ENCODE peak calls at places on chromosome 1, in five cellular contexts. One of them, this sample, is unnamed.

GRCh38 chr1:18807334-18808063 is 52.0 kb downstream of the TAS1R2 start:
- DNase-seq in kidney epithelial cell: no peak
- DNase-seq in psoas muscle: no peak
- DNase-seq in GM12865: no peak
- DNase-seq in SK-N-SH: no peak
- DNase-seq in this sample: no peak

GRCh38 chr1:47557086-47557866 is 119.4 kb downstream of the FOXD2 start:
- DNase-seq in psoas muscle: no peak
- DNase-seq in kidney epithelial cell: no peak
- DNase-seq in SK-N-SH: no peak
- DNase-seq in GM12865: no peak
- DNase-seq in this sample: no peak

GRCh38 chr1:25503551-25504426 is 39.6 kb upstream of the LDLRAP1 start:
- DNase-seq in kidney epithelial cell: no peak
- DNase-seq in SK-N-SH: peak
- DNase-seq in psoas muscle: peak
- DNase-seq in GM12865: peak
- DNase-seq in this sample: no peak

GRCh38 chr1:218763538-218763937 is 410.1 kb upstream of the LYPLAL1 start:
- DNase-seq in psoas muscle: no peak
- DNase-seq in kidney epithelial cell: no peak
- DNase-seq in SK-N-SH: no peak
- DNase-seq in GM12865: no peak
- DNase-seq in this sample: no peak

GRCh38 chr1:235972316-235973090 is 92.4 kb downstream of the NID1 start:
- DNase-seq in SK-N-SH: peak
- DNase-seq in GM12865: peak
- DNase-seq in psoas muscle: no peak
- DNase-seq in kidney epithelial cell: no peak
- DNase-seq in this sample: no peak

GRCh38 chr1:228778466-228778865 is 43.2 kb downstream of the RHOU start:
- DNase-seq in kidney epithelial cell: no peak
- DNase-seq in SK-N-SH: no peak
- DNase-seq in GM12865: no peak
- DNase-seq in psoas muscle: no peak
- DNase-seq in this sample: no peak

GRCh38 chr1:28915036-28915895 is 897 bp downstream of the EPB41 start:
- DNase-seq in psoas muscle: no peak
- DNase-seq in kidney epithelial cell: no peak
- DNase-seq in GM12865: peak
- DNase-seq in SK-N-SH: peak
- DNase-seq in this sample: no peak

GRCh38 chr1:78570539-78570938 is 49.7 kb upstream of the IFI44L start:
- DNase-seq in SK-N-SH: peak
- DNase-seq in GM12865: peak
- DNase-seq in psoas muscle: no peak
- DNase-seq in kidney epithelial cell: no peak
- DNase-seq in this sample: no peak

GRCh38 chr1:110756506-110756905 is 81.8 kb upstream of the KCNA3 start:
- DNase-seq in kidney epithelial cell: no peak
- DNase-seq in SK-N-SH: no peak
- DNase-seq in GM12865: no peak
- DNase-seq in psoas muscle: peak
- DNase-seq in this sample: no peak

GRCh38 chr1:155173478-155174333 is at the start of gene TRIM46:
- DNase-seq in GM12865: peak
- DNase-seq in psoas muscle: peak
- DNase-seq in SK-N-SH: peak
- DNase-seq in kidney epithelial cell: no peak
- DNase-seq in this sample: no peak

GRCh38 chr1:45015683-45016082 is 3.6 kb downstream of the UROD start:
- DNase-seq in kidney epithelial cell: no peak
- DNase-seq in psoas muscle: no peak
- DNase-seq in SK-N-SH: no peak
- DNase-seq in GM12865: no peak
- DNase-seq in this sample: no peak

GRCh38 chr1:207284209-207284892 is 37.1 kb upstream of the CD55 start:
- DNase-seq in psoas muscle: no peak
- DNase-seq in SK-N-SH: no peak
- DNase-seq in GM12865: peak
- DNase-seq in kidney epithelial cell: no peak
- DNase-seq in this sample: no peak

GRCh38 chr1:23524716-23525401 is 6.2 kb downstream of the E2F2 start:
- DNase-seq in GM12865: peak
- DNase-seq in psoas muscle: no peak
- DNase-seq in SK-N-SH: peak
- DNase-seq in kidney epithelial cell: no peak
- DNase-seq in this sample: no peak

GRCh38 chr1:207893737-207894582 is 17.0 kb downstream of the CD34 start:
- DNase-seq in psoas muscle: no peak
- DNase-seq in GM12865: no peak
- DNase-seq in SK-N-SH: no peak
- DNase-seq in kidney epithelial cell: no peak
- DNase-seq in this sample: no peak

GRCh38 chr1:2231667-2232254 is 3.6 kb downstream of the SKI start:
- DNase-seq in GM12865: no peak
- DNase-seq in psoas muscle: peak
- DNase-seq in SK-N-SH: peak
- DNase-seq in kidney epithelial cell: no peak
- DNase-seq in this sample: no peak

GRCh38 chr1:85189120-85189519 is 11.7 kb downstream of the SYDE2 start:
- DNase-seq in GM12865: peak
- DNase-seq in kidney epithelial cell: no peak
- DNase-seq in psoas muscle: no peak
- DNase-seq in SK-N-SH: no peak
- DNase-seq in this sample: no peak

GRCh38 chr1:226425431-226426031 is 17.6 kb upstream of the PARP1 start:
- DNase-seq in SK-N-SH: no peak
- DNase-seq in GM12865: peak
- DNase-seq in kidney epithelial cell: no peak
- DNase-seq in psoas muscle: no peak
- DNase-seq in this sample: no peak

DNA sequence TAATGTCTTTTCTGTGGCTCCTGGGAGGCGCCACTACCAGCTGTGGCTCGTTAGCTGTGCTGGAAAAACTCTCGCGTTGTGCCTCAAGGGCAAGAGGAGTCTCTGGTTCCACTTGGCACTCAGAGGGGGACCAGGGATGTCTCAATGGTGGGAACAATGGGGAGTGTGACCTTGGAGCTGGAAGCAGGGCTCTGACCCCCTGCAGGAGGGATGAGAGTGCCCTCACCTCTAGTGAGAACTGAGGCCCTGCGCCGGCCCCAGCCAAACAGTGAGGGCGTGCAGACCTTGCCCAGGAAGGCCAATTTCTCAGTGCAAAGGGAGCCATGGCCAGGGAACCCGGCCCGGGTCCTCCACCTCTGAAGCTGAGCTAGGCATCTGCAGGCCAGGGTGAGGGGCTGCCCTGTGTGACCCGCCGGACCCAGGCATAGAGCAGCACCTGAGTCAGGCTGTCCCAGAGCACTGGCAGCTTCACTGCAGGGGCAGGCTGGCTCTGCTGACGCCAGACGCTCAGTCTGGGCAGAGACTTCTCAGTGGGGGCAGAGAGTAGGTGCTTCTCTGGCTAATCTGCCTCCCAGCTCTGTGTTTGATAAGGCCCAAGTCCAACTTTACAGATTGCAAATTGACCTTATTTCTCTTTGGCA is 1.8 kb downstream of the RD3 start:
- DNase-seq in kidney epithelial cell: no peak
- DNase-seq in psoas muscle: no peak
- DNase-seq in SK-N-SH: peak
- DNase-seq in GM12865: no peak
- DNase-seq in this sample: no peak
- TF ChIP-seq CTCF in kidney epithelial cell: no peak
- TF ChIP-seq CTCF in psoas muscle: no peak
- TF ChIP-seq CTCF in SK-N-SH: no peak
- TF ChIP-seq CTCF in GM12865: no peak
- TF ChIP-seq CTCF in this sample: no peak

DNA sequence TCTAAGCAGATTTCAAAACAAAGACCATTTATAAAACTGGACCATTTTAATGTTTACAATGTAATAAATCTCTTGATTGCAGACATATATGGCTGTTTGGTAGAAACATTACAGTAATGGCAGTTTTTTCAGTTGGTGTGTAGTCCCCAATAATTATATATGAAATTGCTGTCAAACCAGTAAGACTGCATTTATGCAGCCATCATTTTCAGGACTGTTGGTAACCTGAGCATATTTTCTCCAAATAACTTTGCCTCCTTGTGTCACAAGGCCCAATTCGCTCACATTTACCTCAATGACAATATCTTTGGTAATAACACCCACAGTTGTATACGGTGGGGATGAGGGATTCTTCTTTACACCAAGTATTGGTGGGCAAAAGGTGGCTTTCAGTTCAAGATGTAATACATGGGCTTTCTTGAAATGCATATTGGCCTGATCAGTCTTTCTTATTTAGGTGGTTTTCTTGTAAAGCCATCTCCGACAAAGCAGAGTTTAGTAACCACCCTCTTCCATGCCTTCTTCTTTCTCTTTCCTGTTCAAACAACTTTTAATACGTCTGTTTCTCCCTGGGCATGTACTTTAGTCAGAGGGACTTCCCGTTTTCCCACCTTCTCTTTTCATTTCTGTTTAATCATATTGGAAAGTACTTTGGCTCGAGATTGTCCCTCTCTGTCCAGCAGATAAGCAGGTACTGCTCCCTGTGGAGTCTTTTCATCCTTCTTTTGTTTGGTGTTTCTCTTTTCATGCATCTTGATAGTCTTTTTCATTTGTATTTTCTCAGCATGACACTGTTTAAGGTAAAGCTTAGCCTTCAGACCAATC is 30.4 kb downstream of the ATP2B4 start:
- DNase-seq in kidney epithelial cell: no peak
- DNase-seq in GM12865: no peak
- DNase-seq in psoas muscle: no peak
- DNase-seq in SK-N-SH: no peak
- DNase-seq in this sample: no peak
- H3K4me3 ChIP-seq in kidney epithelial cell: no peak
- H3K4me3 ChIP-seq in GM12865: no peak
- H3K4me3 ChIP-seq in psoas muscle: no peak
- H3K4me3 ChIP-seq in SK-N-SH: no peak
- H3K4me3 ChIP-seq in this sample: no peak

DNA sequence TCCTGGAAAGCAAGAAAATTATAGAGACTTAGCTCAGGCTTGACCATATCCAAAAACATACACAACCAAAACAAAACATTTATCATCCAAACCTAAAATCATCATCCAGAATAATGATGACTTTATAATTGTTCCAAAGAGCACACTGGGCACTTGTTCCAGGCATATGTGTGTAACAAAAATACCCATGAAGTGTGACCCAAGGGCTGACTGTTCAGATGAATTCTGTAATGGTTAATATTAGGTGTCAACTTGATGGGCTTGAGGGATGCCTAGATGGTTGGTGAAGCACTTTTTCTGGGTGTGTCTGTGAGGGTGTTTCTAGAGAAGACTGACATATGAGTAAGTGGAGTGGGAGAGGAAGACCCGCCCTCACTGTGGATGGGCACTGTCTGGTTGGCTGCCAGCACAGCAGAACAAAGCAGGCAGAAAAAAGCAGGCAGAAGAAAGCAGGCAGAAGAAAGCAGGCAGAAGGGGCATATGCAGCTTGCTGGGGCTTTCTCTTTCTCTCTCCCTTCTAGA is 43.1 kb upstream of the CD2 start:
- DNase-seq in GM12865: no peak
- DNase-seq in SK-N-SH: peak
- DNase-seq in kidney epithelial cell: no peak
- DNase-seq in psoas muscle: no peak
- DNase-seq in this sample: no peak
- TF ChIP-seq CTCF in GM12865: no peak
- TF ChIP-seq CTCF in SK-N-SH: no peak
- TF ChIP-seq CTCF in kidney epithelial cell: no peak
- TF ChIP-seq CTCF in psoas muscle: no peak
- TF ChIP-seq CTCF in this sample: no peak

GRCh38 chr1:50422675-50422945 is 633 bp downstream of the DMRTA2 start:
- DNase-seq in psoas muscle: no peak
- DNase-seq in SK-N-SH: no peak
- DNase-seq in GM12865: no peak
- DNase-seq in kidney epithelial cell: no peak
- DNase-seq in this sample: no peak

GRCh38 chr1:50423670-50424000 is 392 bp upstream of the DMRTA2 start:
- DNase-seq in kidney epithelial cell: no peak
- DNase-seq in psoas muscle: no peak
- DNase-seq in GM12865: peak
- DNase-seq in SK-N-SH: no peak
- DNase-seq in this sample: no peak

GRCh38 chr1:50421768-50422674 is 1.2 kb downstream of the DMRTA2 start:
- DNase-seq in SK-N-SH: peak
- DNase-seq in psoas muscle: no peak
- DNase-seq in kidney epithelial cell: no peak
- DNase-seq in GM12865: no peak
- DNase-seq in this sample: no peak

GRCh38 chr1:50424045-50424939 is 1.0 kb upstream of the DMRTA2 start:
- DNase-seq in kidney epithelial cell: no peak
- DNase-seq in GM12865: peak
- DNase-seq in psoas muscle: no peak
- DNase-seq in SK-N-SH: peak
- DNase-seq in this sample: no peak

DNA sequence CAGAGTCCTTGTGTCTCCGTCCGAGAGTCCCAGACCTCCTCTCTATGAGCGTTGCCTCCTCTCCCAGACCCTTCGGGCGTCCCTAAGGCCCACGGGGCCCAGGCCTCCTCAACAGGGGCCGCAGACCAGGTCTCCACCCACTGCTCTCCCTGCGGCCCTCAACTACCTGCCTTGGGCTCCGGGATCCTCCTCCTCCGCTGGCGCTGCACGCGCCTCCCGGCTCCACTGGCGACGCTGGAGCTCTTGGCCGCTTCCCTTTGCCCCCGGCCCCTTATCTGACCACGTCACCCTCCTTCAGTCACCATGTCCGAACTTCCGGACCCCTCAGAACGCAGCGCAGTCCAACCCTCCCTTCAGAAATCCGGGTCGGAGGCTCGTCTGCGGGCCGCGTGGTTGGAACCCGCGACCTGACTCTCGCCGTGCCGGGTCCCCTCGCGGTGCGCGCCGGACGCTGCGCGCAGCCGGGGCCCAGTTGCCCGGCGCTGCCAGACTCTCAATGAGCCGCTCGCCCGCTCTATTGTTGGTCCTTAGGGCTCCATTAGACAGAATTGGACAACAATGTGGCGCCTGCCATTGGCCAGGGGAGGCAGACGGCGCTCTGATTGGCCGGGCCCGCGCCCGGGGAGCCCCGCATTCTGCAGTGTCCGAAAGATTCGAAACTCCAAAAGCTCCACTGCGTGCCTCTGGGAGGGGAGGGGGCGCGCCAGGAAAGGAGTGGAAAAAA is at the start of gene DMRTA2:
- DNase-seq in kidney epithelial cell: no peak
- DNase-seq in GM12865: peak
- DNase-seq in SK-N-SH: peak
- DNase-seq in psoas muscle: no peak
- DNase-seq in this sample: no peak
- H3K4me3 ChIP-seq in kidney epithelial cell: no peak
- H3K4me3 ChIP-seq in GM12865: peak
- H3K4me3 ChIP-seq in SK-N-SH: peak
- H3K4me3 ChIP-seq in psoas muscle: peak
- H3K4me3 ChIP-seq in this sample: peak

GRCh38 chr1:152047954-152048640 is 11.3 kb upstream of the S100A11 start:
- DNase-seq in SK-N-SH: peak
- DNase-seq in psoas muscle: peak
- DNase-seq in GM12865: peak
- DNase-seq in kidney epithelial cell: peak
- DNase-seq in this sample: peak
- TF ChIP-seq CTCF in SK-N-SH: peak
- TF ChIP-seq CTCF in psoas muscle: peak
- TF ChIP-seq CTCF in GM12865: peak
- TF ChIP-seq CTCF in kidney epithelial cell: peak
- TF ChIP-seq CTCF in this sample: peak

GRCh38 chr1:214455971-214456867 is 95.2 kb downstream of the PTPN14 start:
- DNase-seq in SK-N-SH: no peak
- DNase-seq in kidney epithelial cell: no peak
- DNase-seq in psoas muscle: no peak
- DNase-seq in GM12865: no peak
- DNase-seq in this sample: no peak
- H3K4me3 ChIP-seq in SK-N-SH: no peak
- H3K4me3 ChIP-seq in kidney epithelial cell: no peak
- H3K4me3 ChIP-seq in psoas muscle: no peak
- H3K4me3 ChIP-seq in GM12865: no peak
- H3K4me3 ChIP-seq in this sample: no peak